ENCODE peak calls at places on chromosomes 4 and X, in eight cellular contexts. N is heart right ventricle, W is tibial artery, J is prostate gland, D is left lung, H is ovary, O is SK-N-SH, T is Peyer's patch. V is an unnamed sample.

GRCh38 chr4:52014903-52015302 is 5.3 kb downstream of the LRRC66 start:
- DNase-seq in N (no peak), W (no peak), J (no peak), D (no peak), H (no peak), O (no peak), T (no peak), V (no peak)

GRCh38 chr4:19748911-19749473 is 502.7 kb upstream of the SLIT2 start:
- DNase-seq in N (no peak), W (no peak), J (no peak), D (no peak), H (no peak), O (no peak), T (no peak), V (no peak)

GRCh38 chrX:150517303-150517896 is 51.0 kb upstream of the MTM1 start:
- DNase-seq in N (no peak), W (no peak), J (no peak), D (no peak), H (peak), O (no peak), T (no peak), V (no peak)

GRCh38 chrX:8987672-8988250 is 46.2 kb downstream of the FAM9B start:
- DNase-seq in N (no peak), W (no peak), J (no peak), D (no peak), H (no peak), O (no peak), T (peak), V (no peak)

GRCh38 chr4:1041147-1041935 is 29.9 kb downstream of the FGFRL1 start:
- DNase-seq in N (peak), W (no peak), J (no peak), D (peak), H (no peak), O (no peak), T (no peak), V (no peak)

GRCh38 chrX:14598330-14598729 is 69.0 kb downstream of the GLRA2 start:
- DNase-seq in N (no peak), W (no peak), J (no peak), D (no peak), H (no peak), O (no peak), T (no peak), V (no peak)

GRCh38 chr4:150209140-150209829 is 131.0 kb downstream of the DCLK2 start:
- DNase-seq in N (peak), W (peak), J (peak), D (no peak), H (peak), O (peak), T (peak), V (peak)

GRCh38 chr4:183347586-183347985 is 25.4 kb upstream of the CLDN24 start:
- DNase-seq in N (no peak), W (no peak), J (no peak), D (no peak), H (no peak), O (no peak), T (no peak), V (no peak)

GRCh38 chrX:151155234-151155633 is 21.1 kb upstream of the GPR50 start:
- DNase-seq in N (no peak), W (no peak), J (no peak), D (no peak), H (no peak), O (no peak), T (no peak), V (no peak)

GRCh38 chr4:476501-476900 is 22.5 kb downstream of the ZNF721 start:
- DNase-seq in N (no peak), W (no peak), J (no peak), D (no peak), H (no peak), O (no peak), T (no peak), V (no peak)

GRCh38 chr4:37873383-37873782 is 17.5 kb upstream of the TBC1D1 start:
- DNase-seq in N (no peak), W (no peak), J (peak), D (no peak), H (no peak), O (no peak), T (no peak), V (no peak)

GRCh38 chr4:151251922-151252321 is 25.0 kb upstream of the PRSS48 start:
- DNase-seq in N (no peak), W (no peak), J (no peak), D (no peak), H (no peak), O (no peak), T (no peak), V (no peak)

GRCh38 chr4:74120086-74120485 is 21.1 kb upstream of the CXCL2 start:
- DNase-seq in N (no peak), W (no peak), J (no peak), D (no peak), H (no peak), O (no peak), T (no peak), V (no peak)

GRCh38 chrX:1444896-1445480 is 7.7 kb downstream of the ASMTL start:
- DNase-seq in N (no peak), W (peak), J (no peak), D (no peak), H (peak), O (no peak), T (peak), V (no peak)

GRCh38 chr4:10207116-10207515 is 90.5 kb upstream of the WDR1 start:
- DNase-seq in N (no peak), W (no peak), J (no peak), D (no peak), H (no peak), O (no peak), T (no peak), V (no peak)

GRCh38 chrX:68880846-68881513 is 52.2 kb downstream of the EFNB1 start:
- DNase-seq in N (no peak), W (no peak), J (no peak), D (no peak), H (no peak), O (peak), T (no peak), V (no peak)

GRCh38 chr4:113471141-113471860 is 290.2 kb downstream of the CAMK2D start:
- DNase-seq in N (no peak), W (no peak), J (no peak), D (no peak), H (no peak), O (no peak), T (no peak), V (no peak)

GRCh38 chr4:113469926-113470325 is 291.6 kb downstream of the CAMK2D start:
- DNase-seq in N (no peak), W (no peak), J (no peak), D (no peak), H (no peak), O (no peak), T (no peak), V (no peak)

GRCh38 chr4:113468165-113469022 is 293.1 kb downstream of the CAMK2D start:
- DNase-seq in N (peak), W (peak), J (peak), D (peak), H (peak), O (peak), T (peak), V (peak)

GRCh38 chr4:113467581-113467980 is 294.0 kb downstream of the CAMK2D start:
- DNase-seq in N (no peak), W (no peak), J (no peak), D (no peak), H (no peak), O (no peak), T (no peak), V (no peak)

DNA sequence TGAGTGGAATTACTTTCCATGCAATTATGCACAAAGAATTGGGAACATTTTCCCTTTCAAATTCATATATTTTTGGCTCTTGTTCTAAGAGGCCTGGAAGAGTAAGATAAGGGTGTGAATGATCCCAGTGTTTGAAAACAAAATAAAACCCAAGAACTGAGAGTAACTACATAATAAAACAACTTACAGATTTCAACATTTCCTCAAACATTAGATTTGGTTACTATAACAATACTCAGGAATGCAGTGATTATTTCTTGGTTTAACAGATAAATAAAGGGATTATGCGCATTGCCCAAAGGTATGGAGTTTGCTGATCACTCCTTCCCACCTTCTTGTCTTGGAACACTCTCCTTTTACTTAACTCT is 292.5 kb downstream of the CAMK2D start:
- DNase-seq in N (no peak), W (no peak), J (no peak), D (no peak), H (no peak), O (no peak), T (no peak), V (no peak)
- H3K4me3 ChIP-seq in N (no peak), W (no peak), J (no peak), D (no peak), H (no peak), O (no peak), T (no peak), V (no peak)

GRCh38 chrX:19865567-19866363 is 21.6 kb downstream of the SH3KBP1 start:
- DNase-seq in N (no peak), W (no peak), J (no peak), D (no peak), H (no peak), O (no peak), T (peak), V (no peak)
- H3K27ac ChIP-seq in N (peak), W (no peak), J (no peak), D (no peak), H (no peak), O (no peak), T (no peak), V (no peak)

GRCh38 chr4:100908540-100908939 is 390.7 kb upstream of the EMCN start:
- DNase-seq in N (no peak), W (no peak), J (no peak), D (no peak), H (no peak), O (no peak), T (no peak), V (no peak)

GRCh38 chr4:100906973-100907372 is 389.2 kb upstream of the EMCN start:
- DNase-seq in N (no peak), W (no peak), J (no peak), D (no peak), H (no peak), O (no peak), T (no peak), V (no peak)

GRCh38 chr4:100913685-100914084 is 395.9 kb upstream of the EMCN start:
- DNase-seq in N (no peak), W (no peak), J (no peak), D (no peak), H (no peak), O (no peak), T (no peak), V (no peak)

GRCh38 chr4:100907465-100908454 is 389.9 kb upstream of the EMCN start:
- DNase-seq in N (no peak), W (no peak), J (no peak), D (no peak), H (no peak), O (no peak), T (no peak), V (no peak)
- TF ChIP-seq CTCF in N (no peak), W (peak), J (peak), D (no peak), H (no peak), O (peak), T (peak), V (peak)

DNA sequence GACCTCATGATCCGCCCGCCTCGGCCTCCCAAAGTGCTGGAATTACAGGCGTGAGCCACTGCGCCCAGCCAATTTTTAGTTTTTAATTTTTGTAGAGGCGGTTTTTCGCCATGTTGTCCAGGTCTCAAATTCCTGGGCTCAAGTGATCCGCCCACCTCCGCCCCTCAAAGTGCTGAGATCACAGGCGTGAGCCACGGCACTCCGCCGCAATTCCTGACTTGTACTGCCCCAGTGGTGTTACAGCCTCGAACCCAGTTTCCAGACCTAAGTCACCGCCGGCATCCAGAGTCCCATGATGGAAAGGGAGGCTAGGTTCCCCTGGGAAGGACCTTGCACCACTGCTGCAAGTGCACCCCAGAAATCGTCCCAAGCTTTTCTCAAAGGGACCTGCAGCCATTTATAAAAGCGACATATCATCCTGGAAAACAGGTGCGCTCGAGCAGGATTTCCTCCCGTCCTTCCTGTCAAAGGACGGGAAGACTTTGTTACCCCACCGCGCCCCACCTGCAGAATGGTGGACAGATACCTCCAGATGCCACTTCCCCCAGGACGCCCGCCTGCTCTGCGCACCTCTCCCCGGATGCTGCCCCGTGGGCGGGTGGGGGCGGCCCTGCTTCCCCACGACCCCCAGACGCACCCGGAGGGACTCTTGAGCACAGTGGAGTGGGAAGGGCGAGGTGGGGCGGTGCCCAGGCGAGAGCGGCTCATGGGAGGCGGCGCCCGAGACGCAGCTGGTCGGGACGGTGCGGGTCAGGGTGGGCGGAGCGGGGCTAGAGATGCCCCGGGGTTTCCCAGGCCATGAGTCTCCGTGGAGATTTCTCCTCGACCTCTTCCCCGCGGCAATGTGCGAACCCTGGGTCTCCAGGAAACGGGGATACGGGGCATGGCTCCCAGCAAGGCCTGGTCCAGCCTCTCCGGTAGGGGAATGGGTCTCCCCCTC is 959 bp upstream of the RPL10 start:
- DNase-seq in N (peak), W (peak), J (no peak), D (peak), H (peak), O (peak), T (peak), V (peak)
- H3K4me3 ChIP-seq in N (peak), W (peak), J (peak), D (peak), H (peak), O (peak), T (peak), V (peak)

GRCh38 chrX:153701706-153702105 is 14.0 kb downstream of the SLC6A8 start:
- DNase-seq in N (no peak), W (no peak), J (no peak), D (no peak), H (no peak), O (no peak), T (no peak), V (no peak)
- H3K27ac ChIP-seq in N (no peak), W (no peak), J (no peak), D (no peak), H (no peak), O (no peak), T (no peak), V (no peak)

GRCh38 chr4:16642897-16643296 is 255.5 kb downstream of the LDB2 start:
- DNase-seq in N (no peak), W (no peak), J (no peak), D (no peak), H (no peak), O (peak), T (no peak), V (no peak)
- TF ChIP-seq CTCF in N (no peak), W (no peak), J (no peak), D (no peak), H (no peak), O (peak), T (no peak), V (no peak)

GRCh38 chrX:153782324-153782723 is 1.5 kb downstream of the SRPK3 start:
- DNase-seq in N (no peak), W (no peak), J (no peak), D (no peak), H (no peak), O (no peak), T (no peak), V (no peak)

GRCh38 chrX:153781428-153782047 is 697 bp downstream of the SRPK3 start:
- DNase-seq in N (no peak), W (no peak), J (no peak), D (no peak), H (no peak), O (no peak), T (no peak), V (no peak)

GRCh38 chrX:153779891-153780677 is 757 bp upstream of the SRPK3 start:
- DNase-seq in N (no peak), W (no peak), J (no peak), D (no peak), H (no peak), O (no peak), T (no peak), V (no peak)

GRCh38 chrX:153782871-153783270 is 2.0 kb downstream of the SRPK3 start:
- DNase-seq in N (no peak), W (no peak), J (no peak), D (no peak), H (no peak), O (no peak), T (no peak), V (no peak)

DNA sequence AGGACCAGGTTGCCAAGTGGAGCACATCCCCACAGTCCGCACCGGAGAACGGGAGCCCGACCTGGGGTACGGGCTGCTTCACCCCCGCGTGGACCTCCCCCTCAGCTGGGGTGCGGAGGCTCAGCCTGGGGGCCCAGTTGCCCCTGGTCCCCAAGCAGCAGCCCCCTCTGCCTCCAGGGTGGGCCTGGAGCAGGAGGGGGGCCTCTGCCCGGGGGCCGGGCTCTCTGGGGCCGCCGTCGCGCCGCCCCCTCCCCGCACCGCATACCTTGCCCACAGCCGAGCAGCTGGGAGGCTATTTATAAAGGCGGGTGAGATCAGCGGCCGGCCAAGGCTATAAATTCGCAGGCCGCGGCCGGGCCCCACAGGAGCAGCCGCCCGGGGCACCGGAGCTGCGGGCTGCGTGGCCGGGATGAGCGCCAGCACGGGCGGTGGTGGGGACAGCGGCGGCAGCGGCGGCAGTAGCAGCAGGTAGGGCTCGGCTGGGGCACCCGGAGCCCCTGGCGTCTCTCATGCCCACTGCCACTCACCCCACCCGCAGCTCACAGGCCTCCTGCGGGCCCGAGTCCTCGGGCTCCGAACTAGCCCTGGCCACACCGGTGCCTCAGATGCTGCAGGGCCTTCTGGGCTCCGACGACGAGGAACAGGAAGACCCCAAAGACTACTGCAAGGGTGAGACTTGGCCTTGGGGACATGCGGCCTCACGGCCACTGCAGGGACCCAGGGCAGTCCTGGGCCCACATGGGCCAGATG is at the start of gene SRPK3:
- DNase-seq in N (peak), W (peak), J (no peak), D (no peak), H (no peak), O (no peak), T (no peak), V (no peak)
- H3K4me3 ChIP-seq in N (peak), W (peak), J (no peak), D (no peak), H (peak), O (no peak), T (no peak), V (no peak)

GRCh38 chr4:47222276-47222675 is 190.9 kb downstream of the GABRB1 start:
- DNase-seq in N (no peak), W (no peak), J (no peak), D (no peak), H (no peak), O (no peak), T (no peak), V (no peak)

GRCh38 chr4:47219586-47219985 is 188.2 kb downstream of the GABRB1 start:
- DNase-seq in N (no peak), W (no peak), J (no peak), D (no peak), H (no peak), O (no peak), T (no peak), V (no peak)

GRCh38 chr4:47218631-47219030 is 187.3 kb downstream of the GABRB1 start:
- DNase-seq in N (no peak), W (no peak), J (no peak), D (no peak), H (no peak), O (no peak), T (no peak), V (no peak)

GRCh38 chr4:47224361-47224760 is 193.0 kb downstream of the GABRB1 start:
- DNase-seq in N (no peak), W (no peak), J (no peak), D (no peak), H (no peak), O (no peak), T (no peak), V (no peak)

GRCh38 chr4:47221721-47222120 is 190.4 kb downstream of the GABRB1 start:
- DNase-seq in N (no peak), W (no peak), J (no peak), D (no peak), H (no peak), O (no peak), T (no peak), V (no peak)
- H3K27ac ChIP-seq in N (no peak), W (no peak), J (no peak), D (no peak), H (no peak), O (peak), T (no peak), V (no peak)

V was measured in breast epithelium.